ENCODE peak calls at places on chromosomes 16 and 17, in seven cellular contexts. One of them, this sample, is unnamed.

GRCh38 chr17:60920107-60920506 is 242.5 kb downstream of the BCAS3 start:
- DNase-seq in fibroblast of lung: no peak
- DNase-seq in neural progenitor cell: no peak
- DNase-seq in MM.1S: no peak
- DNase-seq in mammary epithelial cell: no peak
- DNase-seq in H9: no peak
- DNase-seq in K562: no peak
- DNase-seq in this sample: no peak

GRCh38 chr16:1380195-1380594 is 28.5 kb downstream of the GNPTG start:
- DNase-seq in neural progenitor cell: peak; percentile 27
- DNase-seq in MM.1S: no peak
- DNase-seq in H9: no peak
- DNase-seq in K562: no peak
- DNase-seq in fibroblast of lung: no peak
- DNase-seq in mammary epithelial cell: no peak
- DNase-seq in this sample: no peak

GRCh38 chr16:56681939-56682702 is at the start of gene MT1X:
- DNase-seq in K562: peak; percentile 90
- DNase-seq in mammary epithelial cell: peak; percentile 93
- DNase-seq in neural progenitor cell: peak; percentile 80
- DNase-seq in H9: peak; percentile 80
- DNase-seq in MM.1S: peak; percentile 87
- DNase-seq in fibroblast of lung: peak; percentile 87
- DNase-seq in this sample: peak; percentile 73

GRCh38 chr16:55386534-55387296 is 62.7 kb downstream of the IRX6 start:
- DNase-seq in MM.1S: no peak
- DNase-seq in K562: no peak
- DNase-seq in H9: no peak
- DNase-seq in neural progenitor cell: no peak
- DNase-seq in mammary epithelial cell: peak; percentile 77
- DNase-seq in fibroblast of lung: no peak
- DNase-seq in this sample: peak; percentile 94

GRCh38 chr17:73291260-73291801 is 20.5 kb downstream of the CDC42EP4 start:
- DNase-seq in H9: peak; percentile 25
- DNase-seq in neural progenitor cell: no peak
- DNase-seq in fibroblast of lung: peak; percentile 93
- DNase-seq in mammary epithelial cell: peak; percentile 89
- DNase-seq in MM.1S: peak; percentile 78
- DNase-seq in K562: peak; percentile 79
- DNase-seq in this sample: peak; percentile 92

GRCh38 chr16:2148714-2149629 is 547 bp downstream of the RAB26 start:
- DNase-seq in MM.1S: peak; percentile 42
- DNase-seq in K562: peak; percentile 57
- DNase-seq in H9: peak; percentile 52
- DNase-seq in fibroblast of lung: peak; percentile 23
- DNase-seq in mammary epithelial cell: peak; percentile 48
- DNase-seq in neural progenitor cell: peak; percentile 56
- DNase-seq in this sample: peak; percentile 51

GRCh38 chr16:89911375-89911774 is 7.3 kb upstream of the MC1R start:
- DNase-seq in H9: no peak
- DNase-seq in K562: no peak
- DNase-seq in neural progenitor cell: no peak
- DNase-seq in fibroblast of lung: no peak
- DNase-seq in MM.1S: no peak
- DNase-seq in mammary epithelial cell: no peak
- DNase-seq in this sample: no peak

GRCh38 chr17:62109924-62110323 is 44.8 kb upstream of the MED13 start:
- DNase-seq in neural progenitor cell: no peak
- DNase-seq in fibroblast of lung: no peak
- DNase-seq in K562: no peak
- DNase-seq in H9: no peak
- DNase-seq in MM.1S: no peak
- DNase-seq in mammary epithelial cell: peak; percentile 22
- DNase-seq in this sample: no peak

GRCh38 chr17:32835291-32835761 is 41.6 kb downstream of the MYO1D start:
- DNase-seq in H9: no peak
- DNase-seq in mammary epithelial cell: no peak
- DNase-seq in MM.1S: peak; percentile 55
- DNase-seq in fibroblast of lung: no peak
- DNase-seq in neural progenitor cell: no peak
- DNase-seq in K562: no peak
- DNase-seq in this sample: no peak

GRCh38 chr16:89308391-89309333 is 91.2 kb downstream of the ZNF778 start:
- DNase-seq in H9: peak; percentile 72
- DNase-seq in MM.1S: no peak
- DNase-seq in K562: peak; percentile 60
- DNase-seq in neural progenitor cell: peak; percentile 56
- DNase-seq in fibroblast of lung: no peak
- DNase-seq in mammary epithelial cell: no peak
- DNase-seq in this sample: no peak

GRCh38 chr16:55250641-55251550 is 73.1 kb upstream of the IRX6 start:
- DNase-seq in MM.1S: no peak
- DNase-seq in H9: no peak
- DNase-seq in mammary epithelial cell: no peak
- DNase-seq in K562: no peak
- DNase-seq in neural progenitor cell: no peak
- DNase-seq in fibroblast of lung: no peak
- DNase-seq in this sample: no peak

GRCh38 chr16:65068151-65068740 is 53.6 kb downstream of the CDH11 start:
- DNase-seq in mammary epithelial cell: no peak
- DNase-seq in K562: no peak
- DNase-seq in MM.1S: no peak
- DNase-seq in neural progenitor cell: no peak
- DNase-seq in fibroblast of lung: peak; percentile 67
- DNase-seq in H9: no peak
- DNase-seq in this sample: no peak

GRCh38 chr17:78645421-78646295 is 68.5 kb upstream of the DNAH17 start:
- DNase-seq in K562: no peak
- DNase-seq in neural progenitor cell: no peak
- DNase-seq in fibroblast of lung: no peak
- DNase-seq in mammary epithelial cell: no peak
- DNase-seq in MM.1S: peak; percentile 27
- DNase-seq in H9: no peak
- DNase-seq in this sample: peak; percentile 19

GRCh38 chr16:30382398-30383015 is at the start of gene SEPTIN1:
- DNase-seq in fibroblast of lung: no peak
- DNase-seq in MM.1S: peak; percentile 76
- DNase-seq in H9: no peak
- DNase-seq in mammary epithelial cell: no peak
- DNase-seq in K562: no peak
- DNase-seq in neural progenitor cell: no peak
- DNase-seq in this sample: no peak

GRCh38 chr17:81471804-81472456 is 40.7 kb downstream of the ACTG1 start:
- DNase-seq in K562: peak; percentile 98
- DNase-seq in H9: peak; percentile 81
- DNase-seq in fibroblast of lung: peak; percentile 19
- DNase-seq in neural progenitor cell: peak; percentile 47
- DNase-seq in mammary epithelial cell: peak; percentile 55
- DNase-seq in MM.1S: peak; percentile 33
- DNase-seq in this sample: no peak

GRCh38 chr17:7252176-7253043 is at the start of gene ELP5:
- DNase-seq in MM.1S: peak; percentile 93
- DNase-seq in fibroblast of lung: peak; percentile 94
- DNase-seq in K562: peak; percentile 69
- DNase-seq in mammary epithelial cell: peak; percentile 92
- DNase-seq in H9: peak; percentile 98
- DNase-seq in neural progenitor cell: peak; percentile 98
- DNase-seq in this sample: peak; percentile 89

GRCh38 chr17:62062313-62062712 is 2.8 kb downstream of the MED13 start:
- DNase-seq in MM.1S: no peak
- DNase-seq in fibroblast of lung: peak; percentile 40
- DNase-seq in mammary epithelial cell: peak; percentile 4
- DNase-seq in H9: no peak
- DNase-seq in K562: no peak
- DNase-seq in neural progenitor cell: no peak
- DNase-seq in this sample: no peak

GRCh38 chr17:9227819-9228407 is 206.6 kb downstream of the NTN1 start:
- DNase-seq in K562: no peak
- DNase-seq in neural progenitor cell: no peak
- DNase-seq in MM.1S: no peak
- DNase-seq in H9: no peak
- DNase-seq in mammary epithelial cell: no peak
- DNase-seq in fibroblast of lung: no peak
- DNase-seq in this sample: no peak

GRCh38 chr17:4594406-4595349 is 10.3 kb downstream of the SMTNL2 start:
- DNase-seq in H9: peak; percentile 90
- DNase-seq in K562: peak; percentile 63
- DNase-seq in mammary epithelial cell: no peak
- DNase-seq in MM.1S: peak; percentile 50
- DNase-seq in fibroblast of lung: no peak
- DNase-seq in neural progenitor cell: peak; percentile 85
- DNase-seq in this sample: no peak

GRCh38 chr17:44084131-44084538 is 13.6 kb downstream of the G6PC3 start:
- DNase-seq in fibroblast of lung: no peak
- DNase-seq in MM.1S: peak; percentile 29
- DNase-seq in H9: peak; percentile 78
- DNase-seq in neural progenitor cell: peak; percentile 64
- DNase-seq in mammary epithelial cell: no peak
- DNase-seq in K562: peak; percentile 50
- DNase-seq in this sample: no peak

GRCh38 chr17:71188811-71189492 is 931.9 kb upstream of the SOX9 start:
- DNase-seq in H9: no peak
- DNase-seq in MM.1S: no peak
- DNase-seq in mammary epithelial cell: peak; percentile 90
- DNase-seq in fibroblast of lung: peak; percentile 98
- DNase-seq in K562: no peak
- DNase-seq in neural progenitor cell: no peak
- DNase-seq in this sample: peak; percentile 91

GRCh38 chr16:22685162-22685830 is 128.7 kb upstream of the HS3ST2 start:
- DNase-seq in K562: no peak
- DNase-seq in H9: no peak
- DNase-seq in MM.1S: no peak
- DNase-seq in mammary epithelial cell: no peak
- DNase-seq in fibroblast of lung: no peak
- DNase-seq in neural progenitor cell: no peak
- DNase-seq in this sample: no peak

GRCh38 chr16:22687031-22687530 is 126.9 kb upstream of the HS3ST2 start:
- DNase-seq in neural progenitor cell: no peak
- DNase-seq in mammary epithelial cell: no peak
- DNase-seq in H9: no peak
- DNase-seq in K562: no peak
- DNase-seq in fibroblast of lung: no peak
- DNase-seq in MM.1S: no peak
- DNase-seq in this sample: no peak

GRCh38 chr16:22692034-22692433 is 121.9 kb upstream of the HS3ST2 start:
- DNase-seq in fibroblast of lung: peak; percentile 18
- DNase-seq in MM.1S: no peak
- DNase-seq in H9: no peak
- DNase-seq in mammary epithelial cell: no peak
- DNase-seq in neural progenitor cell: no peak
- DNase-seq in K562: no peak
- DNase-seq in this sample: no peak

GRCh38 chr16:22688463-22688862 is 125.5 kb upstream of the HS3ST2 start:
- DNase-seq in neural progenitor cell: no peak
- DNase-seq in MM.1S: no peak
- DNase-seq in H9: no peak
- DNase-seq in mammary epithelial cell: no peak
- DNase-seq in fibroblast of lung: no peak
- DNase-seq in K562: no peak
- DNase-seq in this sample: no peak

DNA sequence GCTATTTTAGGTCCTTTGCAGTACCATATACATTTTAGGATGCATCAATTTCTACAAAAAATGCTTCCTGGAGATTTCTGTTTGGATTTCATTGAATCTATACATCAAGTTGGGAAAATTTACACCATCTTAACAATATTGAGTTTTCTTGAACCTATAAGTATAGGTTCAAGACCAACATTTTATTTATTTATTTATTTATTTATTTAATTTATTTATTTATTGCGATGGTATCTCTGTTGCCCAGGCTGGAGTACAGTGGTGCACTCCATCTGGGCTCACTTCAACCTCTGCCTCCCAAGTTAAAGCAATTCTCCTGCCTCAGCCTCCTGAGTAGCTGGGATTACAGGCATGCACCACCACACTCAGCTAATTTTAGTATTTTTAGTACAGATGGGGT is 125.0 kb upstream of the HS3ST2 start:
- DNase-seq in mammary epithelial cell: no peak
- DNase-seq in fibroblast of lung: no peak
- DNase-seq in K562: no peak
- DNase-seq in neural progenitor cell: no peak
- DNase-seq in MM.1S: no peak
- DNase-seq in H9: no peak
- DNase-seq in this sample: no peak
- H3K4me2 ChIP-seq in mammary epithelial cell: no peak overlapping the region
- H3K4me2 ChIP-seq in fibroblast of lung: no peak overlapping the region
- H3K4me2 ChIP-seq in K562: no peak overlapping the region
- H3K4me2 ChIP-seq in neural progenitor cell: no peak overlapping the region
- H3K4me2 ChIP-seq in MM.1S: no peak overlapping the region
- H3K4me2 ChIP-seq in H9: no peak overlapping the region
- H3K4me2 ChIP-seq in this sample: no peak overlapping the region

GRCh38 chr17:36935681-36936454 is 1.4 kb upstream of the LHX1 start:
- DNase-seq in mammary epithelial cell: no peak
- DNase-seq in neural progenitor cell: peak; percentile 63
- DNase-seq in fibroblast of lung: no peak
- DNase-seq in MM.1S: no peak
- DNase-seq in H9: peak; percentile 84
- DNase-seq in K562: peak; percentile 50
- DNase-seq in this sample: peak; percentile 58
- H3K4me2 ChIP-seq in mammary epithelial cell: peak overlapping the region; percentile 50
- H3K4me2 ChIP-seq in neural progenitor cell: peak overlapping the region; percentile 82
- H3K4me2 ChIP-seq in fibroblast of lung: no peak overlapping the region
- H3K4me2 ChIP-seq in MM.1S: peak overlapping the region; percentile 83
- H3K4me2 ChIP-seq in H9: peak overlapping the region; percentile 65
- H3K4me2 ChIP-seq in K562: no peak overlapping the region
- H3K4me2 ChIP-seq in this sample: peak overlapping the region; percentile 93

DNA sequence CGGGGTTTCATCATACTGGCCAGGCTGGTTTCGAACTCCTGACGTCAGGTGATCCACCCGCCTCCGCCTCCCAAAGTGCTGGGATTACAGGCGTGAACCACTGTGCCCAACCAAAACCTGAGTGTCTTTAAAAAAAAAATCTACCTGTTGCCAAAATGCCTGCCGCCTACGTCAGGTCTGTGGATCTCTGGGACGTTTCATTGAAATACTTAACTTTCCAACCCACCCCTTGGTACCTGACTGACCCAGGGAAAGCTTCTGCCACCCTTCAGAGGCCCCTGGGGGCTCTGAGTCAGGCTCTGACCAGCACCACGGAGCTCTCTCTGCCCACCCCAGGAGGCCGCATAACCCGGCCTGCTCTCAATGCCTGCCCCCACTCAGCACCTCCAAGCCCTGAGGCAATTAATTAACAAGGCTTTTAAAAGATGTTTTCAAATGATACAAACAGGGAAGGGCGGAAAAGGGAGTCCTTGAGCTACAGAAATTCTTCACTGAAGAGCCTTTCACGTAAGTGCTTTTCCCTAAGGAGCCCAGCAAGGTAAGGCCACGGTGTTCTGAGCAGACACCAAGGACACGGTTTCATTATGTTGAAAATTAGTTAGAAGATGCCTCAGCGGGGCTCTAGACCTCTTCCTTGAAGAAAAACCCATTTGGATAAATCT is 29.3 kb upstream of the GSG1L start:
- DNase-seq in mammary epithelial cell: peak; percentile 57
- DNase-seq in neural progenitor cell: no peak
- DNase-seq in fibroblast of lung: no peak
- DNase-seq in K562: no peak
- DNase-seq in H9: peak; percentile 57
- DNase-seq in MM.1S: no peak
- DNase-seq in this sample: peak; percentile 81
- H3K4me2 ChIP-seq in mammary epithelial cell: peak overlapping the region; percentile 13
- H3K4me2 ChIP-seq in neural progenitor cell: peak overlapping the region; percentile 46
- H3K4me2 ChIP-seq in fibroblast of lung: no peak overlapping the region
- H3K4me2 ChIP-seq in K562: no peak overlapping the region
- H3K4me2 ChIP-seq in H9: no peak overlapping the region
- H3K4me2 ChIP-seq in MM.1S: no peak overlapping the region
- H3K4me2 ChIP-seq in this sample: peak overlapping the region; percentile 56

GRCh38 chr17:74922694-74923537 is at the start of gene USH1G:
- DNase-seq in H9: peak; percentile 60
- DNase-seq in mammary epithelial cell: no peak
- DNase-seq in MM.1S: no peak
- DNase-seq in neural progenitor cell: peak; percentile 47
- DNase-seq in fibroblast of lung: no peak
- DNase-seq in K562: peak; percentile 91
- DNase-seq in this sample: no peak
- H3K4me2 ChIP-seq in H9: peak within 1 kb of the TSS; percentile 72
- H3K4me2 ChIP-seq in mammary epithelial cell: peak within 1 kb of the TSS; percentile 77
- H3K4me2 ChIP-seq in MM.1S: peak within 1 kb of the TSS; percentile 82
- H3K4me2 ChIP-seq in neural progenitor cell: peak within 1 kb of the TSS; percentile 87
- H3K4me2 ChIP-seq in fibroblast of lung: no peak within 1 kb of the TSS
- H3K4me2 ChIP-seq in K562: peak within 1 kb of the TSS; percentile 76
- H3K4me2 ChIP-seq in this sample: peak within 1 kb of the TSS; percentile 94